ENCODE peak calls at places on chromosomes 7 and 10, in four cellular contexts. T is GM23248, A is GM23338, W is OCI-LY7. P is an unnamed sample.
A peak's percentile ranks its signal among the peaks of the same experiment; 100 is the strongest.

GRCh38 chr7:74388880-74389415 is 64.8 kb upstream of the GTF2IRD1 start:
- DNase-seq in T (no peak), A (no peak), W (no peak), P (no peak)

GRCh38 chr7:98232276-98232585 is 19.8 kb downstream of the TECPR1 start:
- DNase-seq in T (no peak), A (no peak), W (no peak), P (no peak)

GRCh38 chr10:75076387-75076786 is 35.1 kb upstream of the SAMD8 start:
- DNase-seq in T (no peak), A (peak; percentile 48), W (no peak), P (no peak)

GRCh38 chr7:130293521-130293920 is 560 bp downstream of the CPA4 start:
- DNase-seq in T (no peak), A (no peak), W (no peak), P (no peak)

GRCh38 chr10:77229704-77230103 is 407.9 kb downstream of the KCNMA1 start:
- DNase-seq in T (peak; percentile 17), A (no peak), W (no peak), P (peak; percentile 59)

GRCh38 chr10:71848325-71849277 is 2.5 kb downstream of the PSAP start:
- DNase-seq in T (peak; percentile 27), A (peak; percentile 27), W (no peak), P (peak; percentile 49)

GRCh38 chr7:150910996-150911422 is 58.7 kb downstream of the AOC1 start:
- DNase-seq in T (no peak), A (peak; percentile 7), W (no peak), P (no peak)

GRCh38 chr10:83164134-83164533 is 975.2 kb upstream of the GHITM start:
- DNase-seq in T (no peak), A (no peak), W (no peak), P (no peak)

GRCh38 chr10:110865184-110865803 is 6.4 kb upstream of the PDCD4 start:
- DNase-seq in T (peak; percentile 88), A (no peak), W (no peak), P (peak; percentile 87)

GRCh38 chr7:12529971-12530710 is 40.4 kb upstream of the SCIN start:
- DNase-seq in T (no peak), A (peak; percentile 60), W (no peak), P (no peak)

GRCh38 chr7:151382079-151382885 is 27.6 kb downstream of the WDR86 start:
- DNase-seq in T (no peak), A (peak; percentile 56), W (no peak), P (no peak)

GRCh38 chr10:48944171-48944570 is 4.5 kb upstream of the LRRC18 start:
- DNase-seq in T (no peak), A (no peak), W (no peak), P (no peak)

GRCh38 chr7:158410720-158411119 is 176.9 kb downstream of the PTPRN2 start:
- DNase-seq in T (no peak), A (no peak), W (no peak), P (no peak)

GRCh38 chr10:125144209-125144608 is 16.2 kb downstream of the CTBP2 start:
- DNase-seq in T (no peak), A (no peak), W (no peak), P (no peak)

GRCh38 chr7:44057849-44058758 is 7.3 kb downstream of the PGAM2 start:
- DNase-seq in T (no peak), A (no peak), W (peak; percentile 48), P (no peak)

GRCh38 chr10:86755740-86756510 is 494 bp upstream of the BMPR1A start:
- DNase-seq in T (peak; percentile 97), A (peak; percentile 96), W (peak; percentile 63), P (peak; percentile 57)

GRCh38 chr7:137151056-137151731 is 192.3 kb downstream of the PTN start:
- DNase-seq in T (peak; percentile 52), A (no peak), W (no peak), P (peak; percentile 58)

GRCh38 chr7:44284881-44285541 is 40.4 kb downstream of the CAMK2B start:
- DNase-seq in T (no peak), A (no peak), W (no peak), P (no peak)

GRCh38 chr7:69982197-69982596 is 383.9 kb downstream of the AUTS2 start:
- DNase-seq in T (peak; percentile 2), A (peak; percentile 44), W (no peak), P (no peak)

GRCh38 chr10:31761156-31761555 is 167.5 kb downstream of the ARHGAP12 start:
- DNase-seq in T (peak; percentile 83), A (no peak), W (no peak), P (no peak)

GRCh38 chr10:58473966-58474365 is 38.7 kb upstream of the BICC1 start:
- DNase-seq in T (peak; percentile 71), A (no peak), W (no peak), P (peak; percentile 38)

GRCh38 chr10:125494631-125495239 is 188.2 kb downstream of the TEX36 start:
- DNase-seq in T (no peak), A (no peak), W (no peak), P (no peak)

GRCh38 chr7:110522061-110522750 is 568.7 kb upstream of the LRRN3 start:
- DNase-seq in T (no peak), A (no peak), W (no peak), P (no peak)

GRCh38 chr7:77765906-77766800 is 32.1 kb downstream of the TMEM60 start:
- DNase-seq in T (no peak), A (peak; percentile 34), W (no peak), P (no peak)

GRCh38 chr7:3195160-3195559 is 105.9 kb upstream of the SDK1 start:
- DNase-seq in T (no peak), A (no peak), W (no peak), P (no peak)

GRCh38 chr10:101152316-101152715 is 21.2 kb downstream of the TLX1 start:
- DNase-seq in T (no peak), A (no peak), W (no peak), P (no peak)

GRCh38 chr10:86688398-86688921 is 20.1 kb downstream of the LDB3 start:
- DNase-seq in T (peak; percentile 83), A (peak; percentile 85), W (peak; percentile 68), P (peak; percentile 62)

GRCh38 chr7:111113263-111114017 is 22.5 kb downstream of the LRRN3 start:
- DNase-seq in T (peak; percentile 70), A (no peak), W (no peak), P (peak; percentile 66)

GRCh38 chr10:3968727-3969126 is 183.7 kb upstream of the KLF6 start:
- DNase-seq in T (no peak), A (no peak), W (no peak), P (no peak)

GRCh38 chr10:50382576-50383023 is 131.3 kb upstream of the ASAH2 start:
- DNase-seq in T (peak; percentile 36), A (no peak), W (no peak), P (no peak)
- H3K4me1 ChIP-seq in T (peaks cover 25% of the 10 kb centered on the region), A (peaks cover 37% of the 10 kb centered on the region), W (peaks cover 8% of the 10 kb centered on the region), P (no peaks in the 10 kb centered on the region)

GRCh38 chr7:49438281-49438680 is 335.2 kb upstream of the VWC2 start:
- DNase-seq in T (no peak), A (no peak), W (no peak), P (no peak)

DNA sequence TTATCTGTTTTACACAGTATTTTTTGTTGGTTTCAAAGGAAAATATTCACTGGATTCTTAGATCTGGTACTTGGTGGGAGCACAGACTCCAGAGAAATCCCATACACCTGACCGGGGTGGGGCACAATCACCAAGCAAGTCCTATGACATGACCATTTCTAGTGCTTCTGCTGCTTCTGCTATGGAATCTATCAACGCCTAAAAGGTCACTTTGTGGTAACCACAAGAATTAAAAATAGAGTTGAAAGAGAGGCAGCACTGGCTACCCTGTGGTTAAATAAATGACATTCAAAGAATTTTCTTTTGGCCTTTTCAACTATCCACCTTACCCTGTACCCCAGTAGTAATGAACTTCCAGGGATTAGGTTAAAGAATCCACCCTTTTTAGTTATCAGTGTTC is 329.9 kb upstream of the VWC2 start:
- DNase-seq in T (no peak), A (no peak), W (no peak), P (no peak)
- H2AFZ ChIP-seq in T (no peak overlapping the region), A (peak overlapping the region; percentile 9), W (peak overlapping the region; percentile 0), P (no peak overlapping the region)

DNA sequence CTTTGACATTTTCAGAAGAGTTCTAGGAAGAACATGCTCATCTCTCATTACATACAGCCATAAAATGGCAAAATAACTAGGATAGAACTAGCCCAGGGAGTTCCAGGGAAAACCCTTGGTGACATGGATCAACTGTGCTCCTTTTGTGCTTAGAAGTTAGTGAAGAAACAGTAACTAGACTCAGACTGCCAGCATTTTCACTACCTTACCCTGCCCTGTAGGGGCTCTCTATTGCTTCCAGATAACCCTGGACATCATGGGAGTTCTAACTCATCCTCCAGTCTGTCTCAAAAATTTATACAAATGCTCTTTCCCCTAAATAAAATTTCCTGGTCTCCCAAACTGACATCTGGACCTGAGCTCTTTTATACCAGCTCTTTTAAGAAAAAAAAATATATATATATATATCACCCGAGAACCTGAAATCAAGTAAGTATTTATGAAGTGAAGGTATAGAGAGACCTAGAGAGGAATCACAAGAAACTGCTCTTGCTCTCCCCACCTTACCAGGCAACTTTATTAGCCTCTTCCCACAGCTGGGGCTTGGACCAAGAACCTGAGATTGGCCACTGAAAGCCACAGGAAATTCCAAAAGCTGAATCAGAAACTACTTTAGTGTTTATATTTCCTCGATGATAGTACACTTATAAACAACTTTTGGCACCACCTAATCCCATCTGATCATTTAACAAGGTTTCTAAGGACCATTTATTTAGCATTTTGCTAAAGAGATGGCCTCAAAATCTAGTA is 101.4 kb downstream of the RELN start:
- DNase-seq in T (no peak), A (peak; percentile 19), W (no peak), P (peak; percentile 50)
- TF ChIP-seq EZH2phosphoT487 in T (no peak), A (no peak), W (no peak), P (no peak)

DNA sequence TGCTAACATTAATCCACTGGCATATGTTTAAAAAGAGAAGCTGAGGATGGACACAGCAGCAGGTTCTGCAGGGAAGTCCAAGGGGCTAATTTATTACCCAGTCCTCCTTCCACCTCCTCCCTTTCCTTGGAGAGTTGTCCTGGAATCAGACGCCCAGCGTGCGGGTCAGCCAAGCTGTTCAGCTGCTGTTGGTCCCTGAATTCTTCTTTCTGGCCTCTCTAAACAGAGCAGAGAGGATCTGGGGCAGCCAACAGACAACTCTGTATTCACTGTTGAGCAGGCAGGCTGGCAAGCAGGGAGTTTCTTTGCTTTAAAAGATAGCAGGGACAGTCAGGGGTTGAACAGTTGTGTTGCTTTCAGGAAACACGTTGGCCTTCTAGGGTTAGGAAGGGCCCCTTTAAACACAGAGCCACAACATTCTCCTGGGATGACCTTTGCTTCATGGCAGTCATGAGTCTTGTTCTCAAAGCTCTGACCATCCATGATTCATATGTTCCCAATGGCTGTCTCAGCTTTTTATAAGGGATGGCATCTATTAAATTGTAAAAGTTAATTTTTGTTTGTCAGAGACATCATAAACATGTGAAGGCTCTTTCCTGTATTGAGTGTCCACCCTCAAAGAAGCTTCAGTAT is 217.0 kb downstream of the CREB5 start:
- DNase-seq in T (peak; percentile 91), A (no peak), W (no peak), P (peak; percentile 11)
- H3K4me1 ChIP-seq in T (peaks cover 48% of the 10 kb centered on the region), A (peaks cover 14% of the 10 kb centered on the region), W (no peaks in the 10 kb centered on the region), P (peaks cover 4% of the 10 kb centered on the region)